ENCODE peak calls at places on chromosome 1, in ten cellular contexts. One of them, this sample, is unnamed.

GRCh38 chr1:153375511-153375910 is at the start of gene S100A12:
- DNase-seq in AG10803: peak
- DNase-seq in CD8-positive, alpha-beta memory T cell: no peak
- DNase-seq in fibroblast of mammary gland: peak
- DNase-seq in fibroblast of lung: peak
- DNase-seq in colonic mucosa: no peak
- DNase-seq in mammary epithelial cell: peak
- DNase-seq in K562: no peak
- DNase-seq in kidney epithelial cell: peak
- DNase-seq in sigmoid colon: peak
- DNase-seq in this sample: no peak

GRCh38 chr1:36579049-36579448 is 96.3 kb upstream of the CSF3R start:
- DNase-seq in AG10803: no peak
- DNase-seq in CD8-positive, alpha-beta memory T cell: no peak
- DNase-seq in fibroblast of mammary gland: no peak
- DNase-seq in fibroblast of lung: no peak
- DNase-seq in colonic mucosa: no peak
- DNase-seq in mammary epithelial cell: no peak
- DNase-seq in K562: no peak
- DNase-seq in kidney epithelial cell: no peak
- DNase-seq in sigmoid colon: no peak
- DNase-seq in this sample: no peak

GRCh38 chr1:12144969-12145368 is 21.8 kb upstream of the TNFRSF1B start:
- DNase-seq in AG10803: no peak
- DNase-seq in CD8-positive, alpha-beta memory T cell: no peak
- DNase-seq in fibroblast of mammary gland: no peak
- DNase-seq in fibroblast of lung: no peak
- DNase-seq in colonic mucosa: no peak
- DNase-seq in mammary epithelial cell: no peak
- DNase-seq in K562: no peak
- DNase-seq in kidney epithelial cell: no peak
- DNase-seq in sigmoid colon: no peak
- DNase-seq in this sample: no peak

GRCh38 chr1:71222668-71223067 is 141.8 kb upstream of the ZRANB2 start:
- DNase-seq in AG10803: no peak
- DNase-seq in CD8-positive, alpha-beta memory T cell: no peak
- DNase-seq in fibroblast of mammary gland: peak
- DNase-seq in fibroblast of lung: no peak
- DNase-seq in colonic mucosa: no peak
- DNase-seq in mammary epithelial cell: peak
- DNase-seq in K562: no peak
- DNase-seq in kidney epithelial cell: no peak
- DNase-seq in sigmoid colon: no peak
- DNase-seq in this sample: no peak

GRCh38 chr1:9180077-9180819 is 51.3 kb upstream of the GPR157 start:
- DNase-seq in AG10803: no peak
- DNase-seq in CD8-positive, alpha-beta memory T cell: no peak
- DNase-seq in fibroblast of mammary gland: peak
- DNase-seq in fibroblast of lung: no peak
- DNase-seq in colonic mucosa: no peak
- DNase-seq in mammary epithelial cell: peak
- DNase-seq in K562: no peak
- DNase-seq in kidney epithelial cell: no peak
- DNase-seq in sigmoid colon: no peak
- DNase-seq in this sample: no peak

GRCh38 chr1:180580237-180580636 is 21.5 kb downstream of the OVAAL start:
- DNase-seq in AG10803: peak
- DNase-seq in CD8-positive, alpha-beta memory T cell: no peak
- DNase-seq in fibroblast of mammary gland: peak
- DNase-seq in fibroblast of lung: peak
- DNase-seq in colonic mucosa: no peak
- DNase-seq in mammary epithelial cell: peak
- DNase-seq in K562: no peak
- DNase-seq in kidney epithelial cell: peak
- DNase-seq in sigmoid colon: no peak
- DNase-seq in this sample: peak

GRCh38 chr1:45973106-45973505 is 159.3 kb downstream of the PIK3R3 start:
- DNase-seq in AG10803: no peak
- DNase-seq in CD8-positive, alpha-beta memory T cell: no peak
- DNase-seq in fibroblast of mammary gland: no peak
- DNase-seq in fibroblast of lung: no peak
- DNase-seq in colonic mucosa: no peak
- DNase-seq in mammary epithelial cell: no peak
- DNase-seq in K562: no peak
- DNase-seq in kidney epithelial cell: no peak
- DNase-seq in sigmoid colon: no peak
- DNase-seq in this sample: no peak

GRCh38 chr1:15290382-15290781 is 43.4 kb downstream of the FHAD1 start:
- DNase-seq in AG10803: peak
- DNase-seq in CD8-positive, alpha-beta memory T cell: no peak
- DNase-seq in fibroblast of mammary gland: peak
- DNase-seq in fibroblast of lung: peak
- DNase-seq in colonic mucosa: no peak
- DNase-seq in mammary epithelial cell: peak
- DNase-seq in K562: peak
- DNase-seq in kidney epithelial cell: no peak
- DNase-seq in sigmoid colon: no peak
- DNase-seq in this sample: no peak

GRCh38 chr1:59497616-59498015 is 200.7 kb downstream of the FGGY start:
- DNase-seq in AG10803: no peak
- DNase-seq in CD8-positive, alpha-beta memory T cell: no peak
- DNase-seq in fibroblast of mammary gland: no peak
- DNase-seq in fibroblast of lung: no peak
- DNase-seq in colonic mucosa: no peak
- DNase-seq in mammary epithelial cell: no peak
- DNase-seq in K562: no peak
- DNase-seq in kidney epithelial cell: no peak
- DNase-seq in sigmoid colon: no peak
- DNase-seq in this sample: no peak

GRCh38 chr1:31793086-31793485 is 22.7 kb downstream of the SPOCD1 start:
- DNase-seq in AG10803: no peak
- DNase-seq in CD8-positive, alpha-beta memory T cell: no peak
- DNase-seq in fibroblast of mammary gland: no peak
- DNase-seq in fibroblast of lung: no peak
- DNase-seq in colonic mucosa: no peak
- DNase-seq in mammary epithelial cell: no peak
- DNase-seq in K562: no peak
- DNase-seq in kidney epithelial cell: no peak
- DNase-seq in sigmoid colon: peak
- DNase-seq in this sample: no peak

GRCh38 chr1:31791131-31791858 is 24.5 kb downstream of the SPOCD1 start:
- DNase-seq in AG10803: no peak
- DNase-seq in CD8-positive, alpha-beta memory T cell: no peak
- DNase-seq in fibroblast of mammary gland: no peak
- DNase-seq in fibroblast of lung: no peak
- DNase-seq in colonic mucosa: no peak
- DNase-seq in mammary epithelial cell: no peak
- DNase-seq in K562: no peak
- DNase-seq in kidney epithelial cell: no peak
- DNase-seq in sigmoid colon: peak
- DNase-seq in this sample: no peak

GRCh38 chr1:31790641-31791091 is 25.2 kb downstream of the SPOCD1 start:
- DNase-seq in AG10803: no peak
- DNase-seq in CD8-positive, alpha-beta memory T cell: no peak
- DNase-seq in fibroblast of mammary gland: no peak
- DNase-seq in fibroblast of lung: no peak
- DNase-seq in colonic mucosa: no peak
- DNase-seq in mammary epithelial cell: no peak
- DNase-seq in K562: no peak
- DNase-seq in kidney epithelial cell: no peak
- DNase-seq in sigmoid colon: peak
- DNase-seq in this sample: no peak

GRCh38 chr1:31792541-31792940 is 23.3 kb downstream of the SPOCD1 start:
- DNase-seq in AG10803: no peak
- DNase-seq in CD8-positive, alpha-beta memory T cell: no peak
- DNase-seq in fibroblast of mammary gland: no peak
- DNase-seq in fibroblast of lung: no peak
- DNase-seq in colonic mucosa: no peak
- DNase-seq in mammary epithelial cell: no peak
- DNase-seq in K562: no peak
- DNase-seq in kidney epithelial cell: no peak
- DNase-seq in sigmoid colon: peak
- DNase-seq in this sample: no peak

GRCh38 chr1:31792116-31792515 is 23.7 kb downstream of the SPOCD1 start:
- DNase-seq in AG10803: no peak
- DNase-seq in CD8-positive, alpha-beta memory T cell: no peak
- DNase-seq in fibroblast of mammary gland: no peak
- DNase-seq in fibroblast of lung: no peak
- DNase-seq in colonic mucosa: no peak
- DNase-seq in mammary epithelial cell: no peak
- DNase-seq in K562: no peak
- DNase-seq in kidney epithelial cell: no peak
- DNase-seq in sigmoid colon: peak
- DNase-seq in this sample: no peak
- H3K4me3 ChIP-seq in AG10803: no peak
- H3K4me3 ChIP-seq in CD8-positive, alpha-beta memory T cell: no peak
- H3K4me3 ChIP-seq in fibroblast of mammary gland: no peak
- H3K4me3 ChIP-seq in fibroblast of lung: no peak
- H3K4me3 ChIP-seq in colonic mucosa: no peak
- H3K4me3 ChIP-seq in mammary epithelial cell: no peak
- H3K4me3 ChIP-seq in K562: no peak
- H3K4me3 ChIP-seq in kidney epithelial cell: no peak
- H3K4me3 ChIP-seq in sigmoid colon: no peak
- H3K4me3 ChIP-seq in this sample: no peak

DNA sequence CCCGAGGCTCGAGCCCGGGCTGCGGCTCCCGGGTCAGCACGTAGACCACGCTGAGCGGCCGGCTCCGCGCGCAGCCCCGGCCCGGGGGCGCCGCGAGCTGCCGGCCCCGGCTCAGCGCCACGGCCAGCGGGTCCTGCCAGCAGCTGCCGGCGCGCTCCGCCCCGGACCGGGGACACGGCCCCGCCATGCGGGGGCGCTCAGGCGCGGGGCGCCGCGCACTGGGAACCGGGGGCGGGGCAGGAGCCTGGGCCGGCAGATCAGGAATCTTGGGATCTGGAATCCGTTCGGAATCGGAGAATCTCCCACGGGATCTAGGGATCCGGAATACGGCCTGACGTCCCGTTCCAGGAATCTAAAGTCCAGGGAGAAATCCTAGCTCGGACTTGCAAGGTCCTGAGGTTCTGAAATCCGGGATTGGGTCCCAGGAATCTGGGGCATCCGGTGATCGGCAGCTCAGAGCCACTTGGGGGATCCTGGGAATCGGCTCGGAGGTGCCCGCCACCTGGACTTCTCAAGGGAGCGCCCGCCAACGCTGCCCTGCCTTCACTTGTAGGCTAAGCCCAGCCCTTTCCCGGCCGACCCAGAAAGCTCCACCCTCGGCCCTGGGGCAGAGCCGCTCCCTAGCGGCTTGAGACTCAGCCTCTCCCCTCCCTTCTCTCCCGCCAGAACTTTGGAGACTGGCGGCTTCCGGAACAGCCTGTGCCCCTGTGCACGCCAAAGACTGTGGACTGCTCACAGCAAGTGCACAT is at the start of gene MAP3K6:
- DNase-seq in AG10803: peak
- DNase-seq in CD8-positive, alpha-beta memory T cell: peak
- DNase-seq in fibroblast of mammary gland: peak
- DNase-seq in fibroblast of lung: peak
- DNase-seq in colonic mucosa: peak
- DNase-seq in mammary epithelial cell: peak
- DNase-seq in K562: peak
- DNase-seq in kidney epithelial cell: no peak
- DNase-seq in sigmoid colon: peak
- DNase-seq in this sample: peak
- H3K4me3 ChIP-seq in AG10803: peak
- H3K4me3 ChIP-seq in CD8-positive, alpha-beta memory T cell: peak
- H3K4me3 ChIP-seq in fibroblast of mammary gland: peak
- H3K4me3 ChIP-seq in fibroblast of lung: peak
- H3K4me3 ChIP-seq in colonic mucosa: peak
- H3K4me3 ChIP-seq in mammary epithelial cell: peak
- H3K4me3 ChIP-seq in K562: peak
- H3K4me3 ChIP-seq in kidney epithelial cell: peak
- H3K4me3 ChIP-seq in sigmoid colon: peak
- H3K4me3 ChIP-seq in this sample: peak

DNA sequence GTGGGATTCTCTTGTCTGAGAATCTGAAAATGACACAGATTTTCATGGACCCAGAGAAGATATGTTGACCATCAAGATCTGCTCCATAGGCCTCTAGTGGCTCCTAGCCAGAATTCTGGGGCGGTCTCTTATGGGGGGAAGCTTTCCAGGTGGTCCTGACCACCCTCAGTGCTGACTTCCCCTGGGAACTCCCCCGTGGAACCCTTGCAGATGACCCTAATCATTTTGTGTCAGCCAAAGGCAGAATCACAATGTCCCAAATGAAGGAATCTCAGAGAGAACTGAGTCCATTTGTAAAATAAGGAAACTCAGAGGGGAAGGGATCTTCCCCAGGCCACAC is 3.6 kb downstream of the HEYL start:
- DNase-seq in AG10803: no peak
- DNase-seq in CD8-positive, alpha-beta memory T cell: no peak
- DNase-seq in fibroblast of mammary gland: no peak
- DNase-seq in fibroblast of lung: no peak
- DNase-seq in colonic mucosa: no peak
- DNase-seq in mammary epithelial cell: no peak
- DNase-seq in K562: no peak
- DNase-seq in kidney epithelial cell: no peak
- DNase-seq in sigmoid colon: no peak
- DNase-seq in this sample: no peak
- H3K4me3 ChIP-seq in AG10803: no peak
- H3K4me3 ChIP-seq in CD8-positive, alpha-beta memory T cell: no peak
- H3K4me3 ChIP-seq in fibroblast of mammary gland: no peak
- H3K4me3 ChIP-seq in fibroblast of lung: no peak
- H3K4me3 ChIP-seq in colonic mucosa: no peak
- H3K4me3 ChIP-seq in mammary epithelial cell: no peak
- H3K4me3 ChIP-seq in K562: no peak
- H3K4me3 ChIP-seq in kidney epithelial cell: no peak
- H3K4me3 ChIP-seq in sigmoid colon: no peak
- H3K4me3 ChIP-seq in this sample: no peak

DNA sequence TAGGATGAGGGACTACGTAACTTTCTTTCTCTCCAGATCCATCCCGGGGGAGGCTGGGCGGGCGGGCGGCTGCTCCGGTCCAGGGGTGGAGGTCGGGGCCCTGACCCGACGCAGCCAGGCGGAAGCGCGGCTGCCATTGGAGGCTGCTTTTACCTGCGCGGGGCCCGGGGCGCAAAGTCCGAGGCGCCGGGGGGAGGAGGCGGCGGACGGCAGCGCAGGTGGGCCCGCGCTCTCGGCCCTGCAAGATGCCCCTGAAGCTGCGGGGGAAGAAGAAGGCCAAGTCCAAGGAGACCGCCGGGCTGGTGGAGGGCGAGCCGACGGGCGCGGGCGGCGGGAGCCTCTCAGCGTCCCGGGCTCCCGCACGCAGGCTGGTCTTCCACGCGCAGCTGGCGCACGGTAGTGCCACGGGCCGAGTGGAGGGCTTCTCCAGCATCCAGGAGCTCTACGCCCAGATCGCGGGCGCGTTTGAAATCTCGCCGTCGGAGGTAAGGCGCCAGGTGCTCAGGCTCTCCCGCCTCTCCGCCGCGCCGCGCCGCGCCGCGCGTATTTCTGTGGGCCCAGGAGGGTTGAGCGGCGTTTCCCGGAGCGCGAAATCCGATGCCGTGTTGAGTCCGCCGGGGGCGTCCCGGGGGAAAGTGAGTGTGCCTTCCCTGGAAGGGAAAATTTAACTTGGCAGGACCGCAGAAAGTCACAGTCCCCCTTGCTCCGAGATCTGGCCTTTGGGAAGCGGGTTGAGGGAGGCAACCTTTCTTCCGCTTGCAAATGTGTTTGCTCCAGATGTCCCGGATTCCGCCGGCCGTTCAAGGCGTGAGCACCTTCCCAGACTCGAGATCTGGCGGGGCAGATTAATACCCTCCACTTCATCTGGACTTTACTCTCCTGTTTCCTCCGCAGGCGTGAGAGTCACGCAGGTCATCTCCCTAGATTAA is at the start of gene GIPC2:
- DNase-seq in AG10803: no peak
- DNase-seq in CD8-positive, alpha-beta memory T cell: no peak
- DNase-seq in fibroblast of mammary gland: peak
- DNase-seq in fibroblast of lung: peak
- DNase-seq in colonic mucosa: peak
- DNase-seq in mammary epithelial cell: no peak
- DNase-seq in K562: no peak
- DNase-seq in kidney epithelial cell: no peak
- DNase-seq in sigmoid colon: no peak
- DNase-seq in this sample: no peak
- H3K4me3 ChIP-seq in AG10803: peak
- H3K4me3 ChIP-seq in CD8-positive, alpha-beta memory T cell: peak
- H3K4me3 ChIP-seq in fibroblast of mammary gland: peak
- H3K4me3 ChIP-seq in fibroblast of lung: peak
- H3K4me3 ChIP-seq in colonic mucosa: peak
- H3K4me3 ChIP-seq in mammary epithelial cell: peak
- H3K4me3 ChIP-seq in K562: no peak
- H3K4me3 ChIP-seq in kidney epithelial cell: peak
- H3K4me3 ChIP-seq in sigmoid colon: peak
- H3K4me3 ChIP-seq in this sample: no peak